ENCODE peak calls at places on chromosomes 7 and 10, in six cellular contexts. One of them, this sample, is unnamed.

GRCh38 chr10:110810625-110811024 is 61.1 kb upstream of the PDCD4 start:
- DNase-seq in A549: no peak
- DNase-seq in nephron progenitor cell: no peak
- DNase-seq in neural crest cell: no peak
- DNase-seq in HFFc6: no peak
- DNase-seq in brain microvascular endothelial cell: no peak
- DNase-seq in this sample: no peak

GRCh38 chr10:122435212-122435827 is 19.1 kb upstream of the ARMS2 start:
- DNase-seq in A549: peak; percentile 48
- DNase-seq in nephron progenitor cell: no peak
- DNase-seq in neural crest cell: no peak
- DNase-seq in HFFc6: peak; percentile 48
- DNase-seq in brain microvascular endothelial cell: no peak
- DNase-seq in this sample: no peak

GRCh38 chr7:156459582-156459981 is 181.0 kb upstream of the RNF32 start:
- DNase-seq in A549: no peak
- DNase-seq in nephron progenitor cell: no peak
- DNase-seq in neural crest cell: no peak
- DNase-seq in HFFc6: no peak
- DNase-seq in brain microvascular endothelial cell: no peak
- DNase-seq in this sample: no peak

GRCh38 chr7:40673285-40673684 is 538.5 kb downstream of the SUGCT start:
- DNase-seq in A549: no peak
- DNase-seq in nephron progenitor cell: no peak
- DNase-seq in neural crest cell: no peak
- DNase-seq in HFFc6: peak; percentile 55
- DNase-seq in brain microvascular endothelial cell: peak; percentile 53
- DNase-seq in this sample: peak; percentile 31

GRCh38 chr10:48981310-48981907 is 41.8 kb upstream of the LRRC18 start:
- DNase-seq in A549: peak; percentile 51
- DNase-seq in nephron progenitor cell: peak; percentile 78
- DNase-seq in neural crest cell: peak; percentile 64
- DNase-seq in HFFc6: peak; percentile 3
- DNase-seq in brain microvascular endothelial cell: peak; percentile 23
- DNase-seq in this sample: peak; percentile 15

GRCh38 chr7:74405191-74405898 is 48.4 kb upstream of the GTF2IRD1 start:
- DNase-seq in A549: peak; percentile 49
- DNase-seq in nephron progenitor cell: peak; percentile 66
- DNase-seq in neural crest cell: peak; percentile 18
- DNase-seq in HFFc6: no peak
- DNase-seq in brain microvascular endothelial cell: peak; percentile 12
- DNase-seq in this sample: no peak

GRCh38 chr10:31207636-31208035 is 111.4 kb upstream of the ZEB1 start:
- DNase-seq in A549: no peak
- DNase-seq in nephron progenitor cell: no peak
- DNase-seq in neural crest cell: no peak
- DNase-seq in HFFc6: peak; percentile 4
- DNase-seq in brain microvascular endothelial cell: no peak
- DNase-seq in this sample: no peak

GRCh38 chr7:117015258-117016184 is 62.2 kb downstream of the ST7 start:
- DNase-seq in A549: no peak
- DNase-seq in nephron progenitor cell: no peak
- DNase-seq in neural crest cell: no peak
- DNase-seq in HFFc6: no peak
- DNase-seq in brain microvascular endothelial cell: no peak
- DNase-seq in this sample: no peak

GRCh38 chr7:485188-486081 is 34.2 kb downstream of the PDGFA start:
- DNase-seq in A549: no peak
- DNase-seq in nephron progenitor cell: no peak
- DNase-seq in neural crest cell: no peak
- DNase-seq in HFFc6: no peak
- DNase-seq in brain microvascular endothelial cell: no peak
- DNase-seq in this sample: no peak

GRCh38 chr7:18693401-18693800 is 197.9 kb downstream of the HDAC9 start:
- DNase-seq in A549: peak; percentile 39
- DNase-seq in nephron progenitor cell: no peak
- DNase-seq in neural crest cell: no peak
- DNase-seq in HFFc6: peak; percentile 70
- DNase-seq in brain microvascular endothelial cell: peak; percentile 78
- DNase-seq in this sample: peak; percentile 73

GRCh38 chr7:16301251-16301650 is 120.1 kb downstream of the CRPPA start:
- DNase-seq in A549: no peak
- DNase-seq in nephron progenitor cell: no peak
- DNase-seq in neural crest cell: no peak
- DNase-seq in HFFc6: no peak
- DNase-seq in brain microvascular endothelial cell: no peak
- DNase-seq in this sample: no peak

GRCh38 chr10:14971867-14972448 is 12.8 kb downstream of the MEIG1 start:
- DNase-seq in A549: peak; percentile 41
- DNase-seq in nephron progenitor cell: peak; percentile 48
- DNase-seq in neural crest cell: peak; percentile 26
- DNase-seq in HFFc6: no peak
- DNase-seq in brain microvascular endothelial cell: no peak
- DNase-seq in this sample: no peak

GRCh38 chr7:73995330-73995729 is 32.6 kb upstream of the ELN start:
- DNase-seq in A549: no peak
- DNase-seq in nephron progenitor cell: no peak
- DNase-seq in neural crest cell: no peak
- DNase-seq in HFFc6: peak; percentile 74
- DNase-seq in brain microvascular endothelial cell: peak; percentile 49
- DNase-seq in this sample: no peak

GRCh38 chr10:30980951-30981616 is 50.6 kb downstream of the ZNF438 start:
- DNase-seq in A549: no peak
- DNase-seq in nephron progenitor cell: no peak
- DNase-seq in neural crest cell: no peak
- DNase-seq in HFFc6: peak; percentile 60
- DNase-seq in brain microvascular endothelial cell: no peak
- DNase-seq in this sample: no peak

GRCh38 chr10:356452-356851 is 221.2 kb downstream of the ZMYND11 start:
- DNase-seq in A549: no peak
- DNase-seq in nephron progenitor cell: no peak
- DNase-seq in neural crest cell: no peak
- DNase-seq in HFFc6: no peak
- DNase-seq in brain microvascular endothelial cell: no peak
- DNase-seq in this sample: no peak

DNA sequence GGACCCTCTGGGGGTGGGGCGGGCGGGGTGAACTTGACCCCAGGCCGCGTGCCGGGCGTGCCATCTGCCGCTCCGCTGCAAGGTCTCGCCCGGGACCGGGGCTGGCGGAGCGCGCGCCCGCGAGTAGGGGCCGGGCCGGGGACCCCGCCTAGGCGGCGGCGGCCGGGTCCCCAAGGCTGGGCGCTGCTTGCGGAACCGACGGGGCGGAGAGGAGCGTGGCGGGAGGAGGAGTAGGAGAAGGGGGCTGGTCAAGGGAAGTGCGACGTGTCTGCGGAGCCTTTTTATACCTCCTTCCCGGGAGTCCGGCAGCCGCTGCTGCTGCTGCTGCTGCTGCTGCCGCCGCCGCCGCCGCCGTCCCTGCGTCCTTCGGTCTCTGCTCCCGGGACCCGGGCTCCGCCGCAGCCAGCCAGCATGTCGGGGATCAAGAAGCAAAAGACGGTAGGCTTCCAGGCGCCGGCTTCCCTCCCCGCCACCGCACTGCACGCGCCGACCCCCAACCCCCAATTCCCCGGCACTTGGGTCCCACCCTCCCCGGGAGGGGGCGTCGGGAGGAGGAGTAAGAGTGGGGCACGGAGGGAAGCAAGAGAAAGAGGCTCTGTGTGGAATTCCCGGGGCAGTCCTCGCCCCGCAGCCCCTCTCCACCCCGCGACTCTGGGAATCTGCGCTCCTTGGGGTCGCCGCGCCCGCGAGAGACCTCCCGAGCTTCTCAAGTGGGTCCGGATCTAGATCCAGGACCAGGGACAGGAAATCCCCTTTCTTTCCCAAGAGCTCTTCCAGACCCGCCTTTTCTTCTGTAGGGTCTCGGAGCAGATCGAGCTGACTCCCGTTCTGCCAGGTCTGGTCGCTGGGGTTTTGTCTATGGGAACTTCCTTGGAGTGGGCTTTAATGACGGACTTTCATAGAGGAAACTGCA is at the start of gene PAPSS2:
- DNase-seq in A549: peak; percentile 75
- DNase-seq in nephron progenitor cell: peak; percentile 72
- DNase-seq in neural crest cell: peak; percentile 54
- DNase-seq in HFFc6: peak; percentile 50
- DNase-seq in brain microvascular endothelial cell: peak; percentile 66
- DNase-seq in this sample: peak; percentile 30
- TF ChIP-seq CTCF in A549: no peak
- TF ChIP-seq CTCF in nephron progenitor cell: no peak
- TF ChIP-seq CTCF in neural crest cell: no peak
- TF ChIP-seq CTCF in HFFc6: peak; percentile 61
- TF ChIP-seq CTCF in brain microvascular endothelial cell: peak; percentile 44
- TF ChIP-seq CTCF in this sample: peak; percentile 5

DNA sequence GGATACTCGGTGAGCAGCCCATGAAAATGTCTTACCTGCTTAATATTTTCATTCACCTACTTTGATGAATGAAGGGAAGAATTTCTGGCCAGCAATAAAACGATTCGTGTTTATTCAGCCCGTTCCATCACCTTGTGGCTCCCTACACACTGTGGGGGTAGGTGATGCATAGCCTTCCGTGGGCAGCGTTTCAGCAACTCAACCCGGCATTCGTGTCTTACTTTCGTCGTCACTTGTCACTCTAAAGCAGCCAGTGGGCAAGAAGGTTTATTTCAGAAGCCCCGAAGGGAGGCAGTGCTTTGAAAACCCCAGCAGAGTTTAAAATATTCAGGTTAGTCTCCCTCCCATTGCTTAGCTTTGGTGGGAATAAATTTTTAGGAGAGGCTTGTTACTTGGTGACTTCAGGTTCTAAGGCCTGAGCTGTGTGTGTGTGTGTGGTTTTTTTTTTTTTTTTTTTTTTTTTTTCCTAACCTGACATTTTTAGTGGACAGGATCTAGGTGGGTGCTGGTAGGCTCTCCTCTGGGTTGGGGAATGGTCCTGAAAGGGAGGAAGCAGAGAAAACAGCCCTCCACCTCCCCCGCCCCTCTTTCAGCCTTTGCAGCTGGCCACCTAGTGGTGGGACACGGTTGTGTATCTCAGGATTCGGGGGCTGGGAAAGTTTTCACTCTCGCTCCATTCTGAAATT is 1.8 kb downstream of the GRK5 start:
- DNase-seq in A549: peak; percentile 41
- DNase-seq in nephron progenitor cell: peak; percentile 82
- DNase-seq in neural crest cell: peak; percentile 73
- DNase-seq in HFFc6: no peak
- DNase-seq in brain microvascular endothelial cell: peak; percentile 56
- DNase-seq in this sample: no peak
- TF ChIP-seq CTCF in A549: peak; percentile 75
- TF ChIP-seq CTCF in nephron progenitor cell: peak; percentile 80
- TF ChIP-seq CTCF in neural crest cell: peak; percentile 84
- TF ChIP-seq CTCF in HFFc6: peak; percentile 90
- TF ChIP-seq CTCF in brain microvascular endothelial cell: peak; percentile 93
- TF ChIP-seq CTCF in this sample: peak; percentile 87

DNA sequence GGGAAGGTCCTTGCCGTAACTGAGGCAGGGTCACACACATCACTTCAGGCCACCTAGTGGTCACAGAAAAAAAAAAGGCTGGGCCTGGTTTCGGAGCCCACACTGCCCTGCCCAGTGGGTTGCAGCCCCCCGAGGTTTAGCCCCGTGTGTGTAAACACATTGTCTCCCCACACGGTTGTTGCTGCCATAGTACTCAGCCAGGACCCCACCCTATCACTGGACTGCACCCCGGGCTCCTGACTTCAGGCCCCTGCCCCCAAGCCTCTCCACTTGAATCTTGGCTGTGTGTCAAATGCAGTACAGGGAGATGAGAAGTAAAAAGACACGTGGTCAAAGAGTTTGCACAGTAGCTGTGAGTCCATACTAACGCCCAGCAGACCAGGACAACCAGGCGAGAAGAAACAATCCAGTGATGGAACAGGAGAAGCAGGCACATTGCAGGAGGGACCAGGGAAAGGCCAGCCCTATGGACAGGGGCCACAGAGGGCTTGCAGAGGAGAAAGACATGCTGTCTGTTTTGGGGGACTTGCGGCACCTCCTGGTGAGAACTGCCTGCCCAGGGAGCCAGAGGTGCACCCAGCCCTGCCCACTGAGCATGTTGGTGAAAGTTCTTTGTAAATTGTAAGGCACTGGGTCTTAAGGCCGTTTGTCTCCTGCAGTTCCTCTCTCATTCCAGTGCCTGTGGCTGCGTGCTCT is 91.3 kb upstream of the MACROH2A2 start:
- DNase-seq in A549: no peak
- DNase-seq in nephron progenitor cell: no peak
- DNase-seq in neural crest cell: peak; percentile 10
- DNase-seq in HFFc6: no peak
- DNase-seq in brain microvascular endothelial cell: peak; percentile 21
- DNase-seq in this sample: no peak
- TF ChIP-seq CTCF in A549: peak; percentile 39
- TF ChIP-seq CTCF in nephron progenitor cell: peak; percentile 23
- TF ChIP-seq CTCF in neural crest cell: peak; percentile 54
- TF ChIP-seq CTCF in HFFc6: peak; percentile 74
- TF ChIP-seq CTCF in brain microvascular endothelial cell: peak; percentile 63
- TF ChIP-seq CTCF in this sample: peak; percentile 27

GRCh38 chr7:94511763-94512162 is 2.2 kb downstream of the CASD1 start:
- DNase-seq in A549: peak; percentile 8
- DNase-seq in nephron progenitor cell: no peak
- DNase-seq in neural crest cell: no peak
- DNase-seq in HFFc6: no peak
- DNase-seq in brain microvascular endothelial cell: peak; percentile 3
- DNase-seq in this sample: no peak

GRCh38 chr7:94510582-94511456 is 1.2 kb downstream of the CASD1 start:
- DNase-seq in A549: peak; percentile 54
- DNase-seq in nephron progenitor cell: no peak
- DNase-seq in neural crest cell: peak; percentile 31
- DNase-seq in HFFc6: no peak
- DNase-seq in brain microvascular endothelial cell: peak; percentile 1
- DNase-seq in this sample: no peak

GRCh38 chr7:94509264-94509878 is at the start of gene CASD1:
- DNase-seq in A549: peak; percentile 54
- DNase-seq in nephron progenitor cell: no peak
- DNase-seq in neural crest cell: peak; percentile 46
- DNase-seq in HFFc6: no peak
- DNase-seq in brain microvascular endothelial cell: peak; percentile 1
- DNase-seq in this sample: no peak

GRCh38 chr7:94507962-94508361 is 1.6 kb upstream of the CASD1 start:
- DNase-seq in A549: no peak
- DNase-seq in nephron progenitor cell: no peak
- DNase-seq in neural crest cell: no peak
- DNase-seq in HFFc6: no peak
- DNase-seq in brain microvascular endothelial cell: no peak
- DNase-seq in this sample: no peak

DNA sequence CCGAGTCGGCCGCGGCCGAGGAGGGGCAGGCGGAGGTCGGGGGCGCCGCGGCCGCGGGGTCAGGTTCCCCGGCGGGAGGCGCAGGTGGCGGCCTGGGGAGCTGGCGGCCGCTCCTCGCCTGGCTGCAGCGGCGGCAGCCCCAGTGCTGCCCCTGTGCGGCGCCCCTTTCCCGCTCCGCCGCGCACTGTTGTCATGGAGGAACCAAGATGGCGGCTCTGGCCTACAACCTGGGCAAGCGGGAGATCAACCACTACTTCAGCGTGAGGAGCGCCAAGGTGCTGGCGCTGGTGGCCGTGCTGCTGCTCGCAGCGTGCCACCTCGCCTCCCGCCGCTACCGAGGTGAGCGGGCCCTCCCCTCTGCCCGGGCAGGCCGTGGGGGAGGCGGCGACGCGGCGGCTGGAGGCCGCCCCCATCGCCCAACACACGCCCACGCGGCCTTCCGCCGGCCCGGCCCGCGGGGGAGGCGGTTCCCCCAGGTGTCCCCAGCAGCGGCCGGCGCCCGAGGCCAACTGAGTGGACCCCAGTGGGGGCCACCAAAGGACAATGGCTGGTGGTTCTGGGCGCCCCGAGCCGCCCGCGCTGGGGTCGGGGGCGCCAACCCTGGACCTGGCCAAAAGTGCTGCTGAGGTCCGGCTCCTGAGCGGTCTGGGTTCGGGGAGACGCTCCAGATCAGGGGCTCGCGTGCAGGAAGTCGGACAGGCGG is 421 bp downstream of the CASD1 start:
- DNase-seq in A549: peak; percentile 84
- DNase-seq in nephron progenitor cell: peak; percentile 77
- DNase-seq in neural crest cell: peak; percentile 62
- DNase-seq in HFFc6: peak; percentile 43
- DNase-seq in brain microvascular endothelial cell: peak; percentile 38
- DNase-seq in this sample: peak; percentile 15
- TF ChIP-seq CTCF in A549: peak; percentile 46
- TF ChIP-seq CTCF in nephron progenitor cell: no peak
- TF ChIP-seq CTCF in neural crest cell: peak; percentile 38
- TF ChIP-seq CTCF in HFFc6: peak; percentile 45
- TF ChIP-seq CTCF in brain microvascular endothelial cell: peak; percentile 40
- TF ChIP-seq CTCF in this sample: peak; percentile 38